ENCODE peak calls at places on chromosomes 2 and 18, in nine cellular contexts. Q is bronchial epithelial cell; V is NB4; S is stimulated activated CD8-positive, alpha-beta memory T cell treated with anti-CD3 and anti-CD28 coated beads, Interleukin-4, amount 100 ng/mL, for 48 hours; F is psoas muscle; M is foreskin keratinocyte; Z is activated T-cell treated with anti-CD3 and anti-CD28 coated beads, Interleukin-2, amount 50 U/mL, for 72 hours; A is activated CD4-positive, alpha-beta T cell treated with anti-CD3 and anti-CD28 coated beads, Interleukin-2, amount 10 ng/mL, durations not matched to agents 7 days and 5 days; Y is foreskin fibroblast. O is an unnamed sample.

GRCh38 chr18:3619222-3619621 is 169.2 kb downstream of the TGIF1 start:
- DNase-seq in Q (no peak), V (no peak), S (no peak), F (no peak), M (no peak), Z (no peak), A (no peak), Y (no peak), O (no peak)

GRCh38 chr2:110771549-110772382 is 39.4 kb downstream of the ACOXL start:
- DNase-seq in Q (no peak), V (no peak), S (no peak), F (no peak), M (no peak), Z (no peak), A (no peak), Y (no peak), O (no peak)

GRCh38 chr18:48733854-48734253 is 195.0 kb downstream of the CTIF start:
- DNase-seq in Q (no peak), V (no peak), S (no peak), F (no peak), M (no peak), Z (no peak), A (no peak), Y (no peak), O (no peak)

GRCh38 chr2:30969006-30969405 is 161.8 kb upstream of the CAPN13 start:
- DNase-seq in Q (no peak), V (no peak), S (no peak), F (no peak), M (no peak), Z (no peak), A (no peak), Y (peak), O (no peak)

GRCh38 chr18:48002933-48003365 is 72.5 kb upstream of the SMAD2 start:
- DNase-seq in Q (peak), V (peak), S (no peak), F (peak), M (peak), Z (no peak), A (no peak), Y (peak), O (peak)

GRCh38 chr2:14051401-14051800 is 581.1 kb upstream of the LRATD1 start:
- DNase-seq in Q (no peak), V (no peak), S (no peak), F (no peak), M (no peak), Z (no peak), A (no peak), Y (no peak), O (no peak)

GRCh38 chr2:1704606-1705556 is 39.4 kb downstream of the PXDN start:
- DNase-seq in Q (peak), V (peak), S (no peak), F (no peak), M (peak), Z (no peak), A (no peak), Y (no peak), O (no peak)

GRCh38 chr2:170747921-170748320 is 22.3 kb upstream of the ERICH2 start:
- DNase-seq in Q (peak), V (no peak), S (no peak), F (no peak), M (peak), Z (no peak), A (no peak), Y (peak), O (peak)

GRCh38 chr2:108607706-108608301 is 73.5 kb downstream of the LIMS1 start:
- DNase-seq in Q (no peak), V (peak), S (no peak), F (no peak), M (no peak), Z (peak), A (peak), Y (peak), O (peak)

GRCh38 chr2:96697476-96697875 is 42.4 kb downstream of the LMAN2L start:
- DNase-seq in Q (peak), V (no peak), S (no peak), F (no peak), M (no peak), Z (no peak), A (no peak), Y (no peak), O (no peak)

GRCh38 chr2:24201496-24201895 is 26.6 kb downstream of the FAM228A start:
- DNase-seq in Q (no peak), V (no peak), S (no peak), F (no peak), M (no peak), Z (no peak), A (no peak), Y (no peak), O (no peak)

GRCh38 chr18:63725682-63726480 is 23.1 kb downstream of the SERPINB11 start:
- DNase-seq in Q (no peak), V (no peak), S (no peak), F (no peak), M (no peak), Z (no peak), A (no peak), Y (no peak), O (no peak)

GRCh38 chr2:72273384-72273783 is 125.7 kb upstream of the CYP26B1 start:
- DNase-seq in Q (no peak), V (no peak), S (no peak), F (no peak), M (no peak), Z (no peak), A (no peak), Y (no peak), O (no peak)

GRCh38 chr2:43218550-43219382 is 7.6 kb downstream of the ZFP36L2 start:
- DNase-seq in Q (peak), V (peak), S (peak), F (peak), M (peak), Z (peak), A (peak), Y (peak), O (peak)

GRCh38 chr2:56230171-56230570 is 46.4 kb downstream of the CCDC85A start:
- DNase-seq in Q (peak), V (no peak), S (no peak), F (no peak), M (peak), Z (no peak), A (no peak), Y (peak), O (no peak)

GRCh38 chr2:96665083-96665569 is 22.6 kb downstream of the FER1L5 start:
- DNase-seq in Q (peak), V (peak), S (no peak), F (peak), M (peak), Z (no peak), A (no peak), Y (peak), O (peak)

GRCh38 chr2:120901213-120901612 is 165.5 kb downstream of the GLI2 start:
- DNase-seq in Q (no peak), V (no peak), S (no peak), F (no peak), M (no peak), Z (no peak), A (no peak), Y (peak), O (no peak)

GRCh38 chr2:215941726-215942125 is 71.6 kb downstream of the MREG start:
- DNase-seq in Q (no peak), V (no peak), S (no peak), F (no peak), M (no peak), Z (no peak), A (no peak), Y (peak), O (no peak)

GRCh38 chr2:137115081-137115713 is 349.9 kb downstream of the THSD7B start:
- DNase-seq in Q (no peak), V (no peak), S (no peak), F (no peak), M (no peak), Z (no peak), A (no peak), Y (no peak), O (no peak)

GRCh38 chr18:48228301-48228715 is 180.9 kb downstream of the ZBTB7C start:
- DNase-seq in Q (peak), V (no peak), S (no peak), F (peak), M (no peak), Z (no peak), A (peak), Y (peak), O (no peak)

GRCh38 chr2:97908208-97908676 is 87.5 kb downstream of the TMEM131 start:
- DNase-seq in Q (no peak), V (no peak), S (no peak), F (no peak), M (no peak), Z (no peak), A (no peak), Y (no peak), O (no peak)

GRCh38 chr2:141195087-141195486 is 935.7 kb downstream of the LRP1B start:
- DNase-seq in Q (no peak), V (no peak), S (no peak), F (no peak), M (no peak), Z (no peak), A (no peak), Y (no peak), O (no peak)

GRCh38 chr2:75199428-75200011 is at the start of gene TACR1:
- DNase-seq in Q (peak), V (peak), S (peak), F (peak), M (peak), Z (peak), A (peak), Y (peak), O (peak)

GRCh38 chr18:41690332-41691110 is 264.5 kb upstream of the PIK3C3 start:
- DNase-seq in Q (no peak), V (no peak), S (no peak), F (no peak), M (no peak), Z (no peak), A (no peak), Y (no peak), O (no peak)

GRCh38 chr18:79522451-79523220 is 126.9 kb downstream of the NFATC1 start:
- DNase-seq in Q (no peak), V (no peak), S (peak), F (no peak), M (no peak), Z (peak), A (peak), Y (no peak), O (no peak)

GRCh38 chr2:42342061-42342794 is 18.8 kb downstream of the COX7A2L start:
- DNase-seq in Q (peak), V (peak), S (no peak), F (peak), M (peak), Z (no peak), A (no peak), Y (peak), O (peak)

GRCh38 chr2:112161431-112162145 is 23.4 kb downstream of the FBLN7 start:
- DNase-seq in Q (no peak), V (no peak), S (no peak), F (no peak), M (no peak), Z (no peak), A (no peak), Y (no peak), O (no peak)

GRCh38 chr18:70195852-70196434 is 9.5 kb downstream of the RTTN start:
- DNase-seq in Q (peak), V (peak), S (no peak), F (no peak), M (peak), Z (peak), A (peak), Y (peak), O (peak)

GRCh38 chr2:98539056-98539735 is 69.1 kb downstream of the COA5 start:
- DNase-seq in Q (no peak), V (no peak), S (no peak), F (no peak), M (no peak), Z (no peak), A (no peak), Y (no peak), O (no peak)

GRCh38 chr2:11072550-11072949 is 82.7 kb upstream of the SLC66A3 start:
- DNase-seq in Q (no peak), V (no peak), S (no peak), F (no peak), M (no peak), Z (no peak), A (no peak), Y (no peak), O (no peak)

GRCh38 chr2:118853129-118853640 is 5.7 kb upstream of the EN1 start:
- DNase-seq in Q (no peak), V (no peak), S (no peak), F (no peak), M (no peak), Z (no peak), A (no peak), Y (no peak), O (no peak)

GRCh38 chr2:45598545-45598944 is 12.5 kb downstream of the SRBD1 start:
- DNase-seq in Q (no peak), V (no peak), S (no peak), F (no peak), M (no peak), Z (no peak), A (no peak), Y (no peak), O (no peak)

GRCh38 chr2:96882906-96883305 is 13.0 kb upstream of the SEMA4C start:
- DNase-seq in Q (no peak), V (no peak), S (no peak), F (no peak), M (no peak), Z (no peak), A (no peak), Y (no peak), O (no peak)

GRCh38 chr2:170822292-170822884 is 5.7 kb downstream of the GAD1 start:
- DNase-seq in Q (no peak), V (no peak), S (peak), F (no peak), M (no peak), Z (peak), A (no peak), Y (peak), O (no peak)